ENCODE peak calls at places on chromosomes 2 and 18, in nine cellular contexts. A is posterior vena cava; R is neuronal stem cell; P is osteocyte; M is HepG2; T is HFF-Myc; Y is pancreas; J is nucleus accumbens; L is activated effector memory CD4-positive, alpha-beta T cell treated with anti-CD3 and anti-CD28 coated beads, Interleukin-2, amount 50 U/mL, for 16 hours. Q is an unnamed sample.

GRCh38 chr2:218884519-218884918 is 3.9 kb downstream of the WNT10A start:
- DNase-seq in R (no peak), A (peak), M (no peak), J (no peak), P (no peak), L (no peak), T (no peak), Y (no peak), Q (no peak)

GRCh38 chr2:212628586-212628985 is 90.0 kb upstream of the ERBB4 start:
- DNase-seq in Y (no peak), T (no peak), R (no peak), J (no peak), P (no peak), L (no peak), A (no peak), M (no peak), Q (no peak)

GRCh38 chr2:20614201-20615045 is 36.5 kb downstream of the HS1BP3 start:
- DNase-seq in M (peak), P (no peak), L (peak), Y (peak), J (no peak), A (peak), T (no peak), R (peak), Q (peak)

GRCh38 chr2:233334915-233335314 is 19.4 kb upstream of the DGKD start:
- DNase-seq in A (no peak), R (no peak), P (no peak), J (no peak), T (no peak), M (no peak), Y (no peak), L (no peak), Q (no peak)

GRCh38 chr2:190336420-190336819 is 7.0 kb upstream of the INPP1 start:
- DNase-seq in A (no peak), R (no peak), Y (no peak), P (no peak), T (no peak), J (no peak), L (no peak), M (no peak), Q (no peak)

GRCh38 chr2:40450066-40450841 is 1.6 kb downstream of the SLC8A1 start:
- DNase-seq in A (peak), P (no peak), T (no peak), J (no peak), L (no peak), M (no peak), R (no peak), Y (no peak), Q (no peak)

GRCh38 chr2:63064197-63064596 is 13.6 kb downstream of the OTX1 start:
- DNase-seq in A (no peak), T (no peak), Y (no peak), J (no peak), L (no peak), M (no peak), P (no peak), R (no peak), Q (no peak)

GRCh38 chr18:9690418-9691178 is 17.5 kb upstream of the RAB31 start:
- DNase-seq in A (no peak), L (no peak), T (peak), J (no peak), R (no peak), M (no peak), Y (no peak), P (peak), Q (no peak)

GRCh38 chr2:162138310-162138709 is 13.7 kb downstream of the GCG start:
- DNase-seq in R (no peak), L (no peak), J (no peak), P (no peak), Y (no peak), M (no peak), T (no peak), A (no peak), Q (no peak)

GRCh38 chr2:39492095-39492590 is 55.1 kb upstream of the MAP4K3 start:
- DNase-seq in R (no peak), Y (no peak), L (no peak), A (no peak), T (peak), J (no peak), P (no peak), M (peak), Q (no peak)

GRCh38 chr2:218317832-218318231 is 25.5 kb upstream of the TMBIM1 start:
- DNase-seq in M (no peak), P (no peak), L (no peak), T (no peak), J (no peak), A (no peak), R (no peak), Y (no peak), Q (no peak)

GRCh38 chr2:64212801-64213321 is 68.6 kb upstream of the PELI1 start:
- DNase-seq in M (no peak), T (no peak), Y (no peak), J (no peak), R (no peak), P (no peak), L (peak), A (no peak), Q (no peak)

GRCh38 chr18:21004721-21005120 is 106.9 kb downstream of the ROCK1 start:
- DNase-seq in J (no peak), Y (no peak), T (peak), L (no peak), A (no peak), R (no peak), M (no peak), P (no peak), Q (no peak)

GRCh38 chr2:218011641-218012040 is 8.8 kb upstream of the TNS1 start:
- DNase-seq in M (no peak), P (no peak), Y (no peak), J (no peak), L (no peak), T (no peak), A (no peak), R (no peak), Q (no peak)

GRCh38 chr2:177001334-177001733 is 211.3 kb upstream of the HNRNPA3 start:
- DNase-seq in J (no peak), Y (no peak), P (no peak), R (no peak), L (no peak), A (no peak), T (no peak), M (no peak), Q (no peak)

GRCh38 chr2:162016080-162016479 is 57.9 kb downstream of the DPP4 start:
- DNase-seq in L (no peak), R (no peak), Y (no peak), A (no peak), P (no peak), T (no peak), M (peak), J (no peak), Q (no peak)

GRCh38 chr2:233849607-233850271 is 4.6 kb downstream of the HJURP start:
- DNase-seq in R (no peak), P (peak), A (peak), Y (no peak), T (no peak), J (no peak), M (no peak), L (no peak), Q (no peak)

GRCh38 chr2:123771928-123772632 is 253.0 kb upstream of the CNTNAP5 start:
- DNase-seq in L (no peak), M (no peak), P (no peak), J (no peak), T (no peak), A (no peak), Y (no peak), R (no peak), Q (no peak)

GRCh38 chr2:52416340-52416739 is 1351.3 kb upstream of the CHAC2 start:
- DNase-seq in A (no peak), P (no peak), J (no peak), M (no peak), R (no peak), T (no peak), Y (no peak), L (no peak), Q (no peak)

GRCh38 chr2:53575606-53576360 is 191.8 kb upstream of the CHAC2 start:
- DNase-seq in A (no peak), P (no peak), Y (no peak), R (no peak), M (no peak), T (no peak), L (no peak), J (no peak), Q (no peak)

GRCh38 chr2:36663851-36664715 is 32.4 kb upstream of the VIT start:
- DNase-seq in L (no peak), M (peak), Y (no peak), J (no peak), T (peak), R (peak), P (no peak), A (no peak), Q (no peak)

GRCh38 chr2:201319511-201319910 is 37.6 kb downstream of the FLACC1 start:
- DNase-seq in R (no peak), P (no peak), A (no peak), T (no peak), L (no peak), M (no peak), Y (no peak), J (no peak), Q (no peak)

GRCh38 chr2:39836638-39837037 is 57.6 kb upstream of the THUMPD2 start:
- DNase-seq in A (no peak), L (no peak), T (no peak), J (no peak), M (no peak), Y (no peak), P (no peak), R (no peak), Q (no peak)

GRCh38 chr2:108855194-108855593 is 68.6 kb downstream of the CCDC138 start:
- DNase-seq in L (no peak), R (no peak), J (no peak), Y (no peak), P (no peak), T (no peak), M (peak), A (no peak), Q (no peak)

GRCh38 chr2:17245921-17246320 is 272.3 kb downstream of the RAD51AP2 start:
- DNase-seq in Y (no peak), R (no peak), A (no peak), T (no peak), L (no peak), J (no peak), M (no peak), P (no peak), Q (no peak)

GRCh38 chr2:95276244-95276887 is 2.1 kb downstream of the PROM2 start:
- DNase-seq in Y (peak), A (peak), J (no peak), M (no peak), L (peak), T (no peak), P (no peak), R (no peak), Q (no peak)

GRCh38 chr18:70331456-70332097 is 42.7 kb downstream of the SOCS6 start:
- DNase-seq in P (no peak), T (no peak), L (no peak), Y (no peak), A (no peak), R (no peak), J (no peak), M (peak), Q (no peak)

GRCh38 chr18:46152436-46152807 is 48.2 kb downstream of the HAUS1 start:
- DNase-seq in P (no peak), R (no peak), Y (no peak), M (no peak), L (no peak), A (no peak), T (no peak), J (no peak), Q (no peak)

GRCh38 chr2:24313744-24314632 is 46.3 kb downstream of the ITSN2 start:
- DNase-seq in P (no peak), L (no peak), J (no peak), T (no peak), M (no peak), A (no peak), Y (no peak), R (no peak), Q (no peak)

GRCh38 chr18:10926565-10927194 is 222.7 kb downstream of the PIEZO2 start:
- DNase-seq in Y (no peak), T (peak), A (peak), R (no peak), P (no peak), M (no peak), L (no peak), J (no peak), Q (no peak)

GRCh38 chr18:38648184-38648583 is 1082.6 kb upstream of the CELF4 start:
- DNase-seq in A (no peak), Y (no peak), M (no peak), J (no peak), L (no peak), P (no peak), R (no peak), T (no peak), Q (no peak)

GRCh38 chr2:19301706-19302105 is 56.7 kb downstream of the OSR1 start:
- DNase-seq in A (no peak), P (no peak), M (no peak), T (no peak), J (no peak), L (no peak), Y (no peak), R (no peak), Q (no peak)

GRCh38 chr18:67875936-67876335 is 359.4 kb upstream of the DSEL start:
- DNase-seq in P (no peak), A (no peak), Y (no peak), T (no peak), J (no peak), R (no peak), M (no peak), L (no peak), Q (no peak)

GRCh38 chr2:54052825-54053718 is 62.3 kb upstream of the ACYP2 start:
- DNase-seq in M (no peak), A (no peak), L (no peak), Y (no peak), R (no peak), P (no peak), T (no peak), J (no peak), Q (no peak)

GRCh38 chr2:25025229-25025742 is 16.6 kb upstream of the EFR3B start:
- DNase-seq in P (no peak), R (no peak), T (no peak), L (no peak), A (no peak), Y (no peak), M (no peak), J (no peak), Q (no peak)

GRCh38 chr2:128250409-128251025 is 68.2 kb downstream of the HS6ST1 start:
- DNase-seq in R (no peak), P (peak), Y (no peak), L (peak), J (no peak), A (no peak), M (no peak), T (no peak), Q (peak)

GRCh38 chr2:20072436-20073158 is 21.2 kb upstream of the LAPTM4A start:
- DNase-seq in Y (no peak), L (no peak), R (no peak), T (no peak), A (no peak), P (no peak), J (no peak), M (no peak), Q (no peak)

GRCh38 chr2:3280683-3281520 is 96.7 kb downstream of the EIPR1 start:
- DNase-seq in T (no peak), M (no peak), Y (peak), P (no peak), R (no peak), A (peak), L (no peak), J (no peak), Q (peak)

GRCh38 chr2:237581326-237581725 is 9.2 kb downstream of the RAB17 start:
- DNase-seq in R (no peak), P (no peak), T (no peak), L (no peak), Y (no peak), M (no peak), J (no peak), A (no peak), Q (no peak)